ENCODE peak calls at places on chromosomes 5 and 9, in nine cellular contexts. One of them, this sample, is unnamed.

GRCh38 chr5:55903121-55903701 is 52.1 kb downstream of the IL31RA start:
- DNase-seq in ovary: no peak
- DNase-seq in GM12865: peak
- DNase-seq in skeletal muscle cell: no peak
- DNase-seq in CD4-positive, CD25-positive, alpha-beta regulatory T cell: peak
- DNase-seq in psoas muscle: no peak
- DNase-seq in activated effector memory CD4-positive, alpha-beta T cell treated with anti-CD3 and anti-CD28 coated beads, Interleukin-2, amount 50 U/mL, for 16 hours: peak
- DNase-seq in iris pigment epithelial cell: peak
- DNase-seq in NCI-H748 treated with DMSO at 0.1 percent for 48 hours: no peak
- DNase-seq in this sample: no peak

GRCh38 chr9:130453487-130453886 is 8.7 kb downstream of the ASS1 start:
- DNase-seq in ovary: peak
- DNase-seq in GM12865: no peak
- DNase-seq in skeletal muscle cell: no peak
- DNase-seq in CD4-positive, CD25-positive, alpha-beta regulatory T cell: no peak
- DNase-seq in psoas muscle: no peak
- DNase-seq in activated effector memory CD4-positive, alpha-beta T cell treated with anti-CD3 and anti-CD28 coated beads, Interleukin-2, amount 50 U/mL, for 16 hours: no peak
- DNase-seq in iris pigment epithelial cell: peak
- DNase-seq in NCI-H748 treated with DMSO at 0.1 percent for 48 hours: peak
- DNase-seq in this sample: peak

GRCh38 chr9:32783168-32783891 is at the start of gene TMEM215:
- DNase-seq in ovary: no peak
- DNase-seq in GM12865: no peak
- DNase-seq in skeletal muscle cell: no peak
- DNase-seq in CD4-positive, CD25-positive, alpha-beta regulatory T cell: no peak
- DNase-seq in psoas muscle: peak
- DNase-seq in activated effector memory CD4-positive, alpha-beta T cell treated with anti-CD3 and anti-CD28 coated beads, Interleukin-2, amount 50 U/mL, for 16 hours: no peak
- DNase-seq in iris pigment epithelial cell: no peak
- DNase-seq in NCI-H748 treated with DMSO at 0.1 percent for 48 hours: peak
- DNase-seq in this sample: no peak

GRCh38 chr9:136693490-136694162 is 6.4 kb upstream of the AGPAT2 start:
- DNase-seq in ovary: no peak
- DNase-seq in GM12865: no peak
- DNase-seq in skeletal muscle cell: no peak
- DNase-seq in CD4-positive, CD25-positive, alpha-beta regulatory T cell: no peak
- DNase-seq in psoas muscle: no peak
- DNase-seq in activated effector memory CD4-positive, alpha-beta T cell treated with anti-CD3 and anti-CD28 coated beads, Interleukin-2, amount 50 U/mL, for 16 hours: no peak
- DNase-seq in iris pigment epithelial cell: no peak
- DNase-seq in NCI-H748 treated with DMSO at 0.1 percent for 48 hours: no peak
- DNase-seq in this sample: no peak

GRCh38 chr9:119736478-119737454 is 367.5 kb upstream of the BRINP1 start:
- DNase-seq in ovary: no peak
- DNase-seq in GM12865: peak
- DNase-seq in skeletal muscle cell: no peak
- DNase-seq in CD4-positive, CD25-positive, alpha-beta regulatory T cell: no peak
- DNase-seq in psoas muscle: no peak
- DNase-seq in activated effector memory CD4-positive, alpha-beta T cell treated with anti-CD3 and anti-CD28 coated beads, Interleukin-2, amount 50 U/mL, for 16 hours: no peak
- DNase-seq in iris pigment epithelial cell: no peak
- DNase-seq in NCI-H748 treated with DMSO at 0.1 percent for 48 hours: peak
- DNase-seq in this sample: no peak

GRCh38 chr9:87194471-87194870 is 247.2 kb upstream of the GAS1 start:
- DNase-seq in ovary: no peak
- DNase-seq in GM12865: no peak
- DNase-seq in skeletal muscle cell: peak
- DNase-seq in CD4-positive, CD25-positive, alpha-beta regulatory T cell: no peak
- DNase-seq in psoas muscle: no peak
- DNase-seq in activated effector memory CD4-positive, alpha-beta T cell treated with anti-CD3 and anti-CD28 coated beads, Interleukin-2, amount 50 U/mL, for 16 hours: no peak
- DNase-seq in iris pigment epithelial cell: peak
- DNase-seq in NCI-H748 treated with DMSO at 0.1 percent for 48 hours: no peak
- DNase-seq in this sample: no peak

GRCh38 chr9:108551030-108551964 is 304.5 kb downstream of the ACTL7B start:
- DNase-seq in ovary: no peak
- DNase-seq in GM12865: no peak
- DNase-seq in skeletal muscle cell: peak
- DNase-seq in CD4-positive, CD25-positive, alpha-beta regulatory T cell: no peak
- DNase-seq in psoas muscle: peak
- DNase-seq in activated effector memory CD4-positive, alpha-beta T cell treated with anti-CD3 and anti-CD28 coated beads, Interleukin-2, amount 50 U/mL, for 16 hours: no peak
- DNase-seq in iris pigment epithelial cell: peak
- DNase-seq in NCI-H748 treated with DMSO at 0.1 percent for 48 hours: no peak
- DNase-seq in this sample: no peak

GRCh38 chr5:114544561-114544960 is 182.7 kb downstream of the KCNN2 start:
- DNase-seq in ovary: no peak
- DNase-seq in GM12865: no peak
- DNase-seq in skeletal muscle cell: no peak
- DNase-seq in CD4-positive, CD25-positive, alpha-beta regulatory T cell: no peak
- DNase-seq in psoas muscle: no peak
- DNase-seq in activated effector memory CD4-positive, alpha-beta T cell treated with anti-CD3 and anti-CD28 coated beads, Interleukin-2, amount 50 U/mL, for 16 hours: no peak
- DNase-seq in iris pigment epithelial cell: no peak
- DNase-seq in NCI-H748 treated with DMSO at 0.1 percent for 48 hours: no peak
- DNase-seq in this sample: no peak

GRCh38 chr5:94968507-94969095 is 316.3 kb downstream of the MCTP1 start:
- DNase-seq in ovary: no peak
- DNase-seq in GM12865: peak
- DNase-seq in skeletal muscle cell: peak
- DNase-seq in CD4-positive, CD25-positive, alpha-beta regulatory T cell: no peak
- DNase-seq in psoas muscle: no peak
- DNase-seq in activated effector memory CD4-positive, alpha-beta T cell treated with anti-CD3 and anti-CD28 coated beads, Interleukin-2, amount 50 U/mL, for 16 hours: no peak
- DNase-seq in iris pigment epithelial cell: peak
- DNase-seq in NCI-H748 treated with DMSO at 0.1 percent for 48 hours: peak
- DNase-seq in this sample: no peak

GRCh38 chr5:175738595-175739133 is 80.8 kb downstream of the HRH2 start:
- DNase-seq in ovary: no peak
- DNase-seq in GM12865: no peak
- DNase-seq in skeletal muscle cell: no peak
- DNase-seq in CD4-positive, CD25-positive, alpha-beta regulatory T cell: no peak
- DNase-seq in psoas muscle: no peak
- DNase-seq in activated effector memory CD4-positive, alpha-beta T cell treated with anti-CD3 and anti-CD28 coated beads, Interleukin-2, amount 50 U/mL, for 16 hours: no peak
- DNase-seq in iris pigment epithelial cell: no peak
- DNase-seq in NCI-H748 treated with DMSO at 0.1 percent for 48 hours: no peak
- DNase-seq in this sample: no peak

GRCh38 chr5:14870347-14871083 is 1.1 kb downstream of the ANKH start:
- DNase-seq in ovary: no peak
- DNase-seq in GM12865: peak
- DNase-seq in skeletal muscle cell: no peak
- DNase-seq in CD4-positive, CD25-positive, alpha-beta regulatory T cell: peak
- DNase-seq in psoas muscle: peak
- DNase-seq in activated effector memory CD4-positive, alpha-beta T cell treated with anti-CD3 and anti-CD28 coated beads, Interleukin-2, amount 50 U/mL, for 16 hours: peak
- DNase-seq in iris pigment epithelial cell: peak
- DNase-seq in NCI-H748 treated with DMSO at 0.1 percent for 48 hours: peak
- DNase-seq in this sample: no peak

GRCh38 chr5:14806452-14806851 is 65.1 kb downstream of the ANKH start:
- DNase-seq in ovary: no peak
- DNase-seq in GM12865: no peak
- DNase-seq in skeletal muscle cell: peak
- DNase-seq in CD4-positive, CD25-positive, alpha-beta regulatory T cell: no peak
- DNase-seq in psoas muscle: peak
- DNase-seq in activated effector memory CD4-positive, alpha-beta T cell treated with anti-CD3 and anti-CD28 coated beads, Interleukin-2, amount 50 U/mL, for 16 hours: no peak
- DNase-seq in iris pigment epithelial cell: peak
- DNase-seq in NCI-H748 treated with DMSO at 0.1 percent for 48 hours: no peak
- DNase-seq in this sample: peak

GRCh38 chr5:133242221-133242835 is 190.5 kb downstream of the HSPA4 start:
- DNase-seq in ovary: no peak
- DNase-seq in GM12865: peak
- DNase-seq in skeletal muscle cell: no peak
- DNase-seq in CD4-positive, CD25-positive, alpha-beta regulatory T cell: no peak
- DNase-seq in psoas muscle: no peak
- DNase-seq in activated effector memory CD4-positive, alpha-beta T cell treated with anti-CD3 and anti-CD28 coated beads, Interleukin-2, amount 50 U/mL, for 16 hours: no peak
- DNase-seq in iris pigment epithelial cell: no peak
- DNase-seq in NCI-H748 treated with DMSO at 0.1 percent for 48 hours: no peak
- DNase-seq in this sample: no peak

GRCh38 chr5:1228121-1228520 is 2.9 kb downstream of the SLC6A18 start:
- DNase-seq in ovary: no peak
- DNase-seq in GM12865: no peak
- DNase-seq in skeletal muscle cell: no peak
- DNase-seq in CD4-positive, CD25-positive, alpha-beta regulatory T cell: no peak
- DNase-seq in psoas muscle: no peak
- DNase-seq in activated effector memory CD4-positive, alpha-beta T cell treated with anti-CD3 and anti-CD28 coated beads, Interleukin-2, amount 50 U/mL, for 16 hours: no peak
- DNase-seq in iris pigment epithelial cell: no peak
- DNase-seq in NCI-H748 treated with DMSO at 0.1 percent for 48 hours: no peak
- DNase-seq in this sample: no peak

GRCh38 chr9:95341262-95342011 is 23.9 kb upstream of the FANCC start:
- DNase-seq in ovary: no peak
- DNase-seq in GM12865: no peak
- DNase-seq in skeletal muscle cell: peak
- DNase-seq in CD4-positive, CD25-positive, alpha-beta regulatory T cell: no peak
- DNase-seq in psoas muscle: no peak
- DNase-seq in activated effector memory CD4-positive, alpha-beta T cell treated with anti-CD3 and anti-CD28 coated beads, Interleukin-2, amount 50 U/mL, for 16 hours: no peak
- DNase-seq in iris pigment epithelial cell: peak
- DNase-seq in NCI-H748 treated with DMSO at 0.1 percent for 48 hours: no peak
- DNase-seq in this sample: no peak